ENCODE peak calls at places on chromosome 20, in eight cellular contexts. C, Q, V, E, B, P, D and Z are unnamed samples.
A peak's percentile ranks its signal among the peaks of the same experiment; 100 is the strongest.

GRCh38 chr20:17295151-17295726 is 68.4 kb downstream of the PCSK2 start:
- DNase-seq in E (no peak), P (no peak), V (no peak), C (no peak), D (no peak), Q (no peak), B (no peak), Z (no peak)

GRCh38 chr20:51624157-51624731 is 81.7 kb upstream of the NFATC2 start:
- DNase-seq in E (peak; percentile 50), C (no peak), V (peak; percentile 73), B (peak; percentile 75), D (peak; percentile 42), P (peak; percentile 59), Q (peak; percentile 53), Z (peak; percentile 8)

GRCh38 chr20:44166477-44166876 is 20.5 kb downstream of the JPH2 start:
- DNase-seq in D (no peak), B (peak; percentile 65), V (no peak), P (no peak), Q (peak; percentile 82), E (no peak), C (no peak), Z (no peak)

GRCh38 chr20:23032679-23033078 is 2.4 kb upstream of the SSTR4 start:
- DNase-seq in Q (no peak), D (no peak), E (no peak), B (no peak), C (no peak), V (no peak), P (no peak), Z (no peak)

GRCh38 chr20:58765795-58766194 is 73.2 kb downstream of the NPEPL1 start:
- DNase-seq in D (no peak), E (no peak), Q (no peak), B (no peak), V (no peak), C (no peak), P (no peak), Z (no peak)

GRCh38 chr20:64069614-64070243 is 6.7 kb downstream of the TCEA2 start:
- DNase-seq in D (no peak), P (peak; percentile 62), B (no peak), V (no peak), Q (no peak), E (no peak), C (no peak), Z (no peak)

GRCh38 chr20:39873286-39873685 is 815.8 kb downstream of the MAFB start:
- DNase-seq in P (no peak), B (no peak), C (no peak), Q (no peak), V (no peak), D (no peak), E (no peak), Z (no peak)

GRCh38 chr20:58555078-58555765 is 40.0 kb upstream of the APCDD1L start:
- DNase-seq in C (no peak), B (peak; percentile 22), V (no peak), E (no peak), Q (peak; percentile 71), D (peak; percentile 77), P (no peak), Z (peak; percentile 61)

GRCh38 chr20:19275038-19275629 is 62.7 kb downstream of the SLC24A3 start:
- DNase-seq in P (no peak), E (no peak), Q (no peak), D (no peak), V (no peak), B (no peak), C (no peak), Z (no peak)

GRCh38 chr20:58662142-58662473 is 11.0 kb downstream of the STX16 start:
- DNase-seq in P (no peak), Q (no peak), E (no peak), B (no peak), V (no peak), C (no peak), D (no peak), Z (no peak)

GRCh38 chr20:16014436-16014835 is 558.8 kb downstream of the KIF16B start:
- DNase-seq in D (no peak), P (no peak), Q (no peak), V (no peak), B (no peak), C (no peak), E (no peak), Z (no peak)

GRCh38 chr20:53738945-53739798 is 145.5 kb upstream of the ZNF217 start:
- DNase-seq in E (no peak), V (peak; percentile 42), D (no peak), B (peak; percentile 35), P (no peak), C (no peak), Q (peak; percentile 47), Z (peak; percentile 11)

GRCh38 chr20:58235010-58235409 is 6.6 kb upstream of the ANKRD60 start:
- DNase-seq in B (no peak), D (no peak), V (no peak), P (no peak), E (peak; percentile 13), Q (no peak), C (no peak), Z (no peak)

GRCh38 chr20:955111-955510 is 39.0 kb upstream of the ANGPT4 start:
- DNase-seq in V (no peak), Q (no peak), E (no peak), D (no peak), C (no peak), B (no peak), P (no peak), Z (no peak)

GRCh38 chr20:955656-956055 is 39.5 kb upstream of the ANGPT4 start:
- DNase-seq in V (no peak), C (no peak), Q (no peak), E (no peak), B (no peak), P (no peak), D (no peak), Z (no peak)

GRCh38 chr20:952196-952795 is 36.2 kb upstream of the ANGPT4 start:
- DNase-seq in D (no peak), P (no peak), V (no peak), B (no peak), C (peak; percentile 21), Q (no peak), E (no peak), Z (no peak)

GRCh38 chr20:951384-952169 is 35.4 kb upstream of the ANGPT4 start:
- DNase-seq in C (peak; percentile 30), E (no peak), D (no peak), Q (no peak), P (no peak), B (peak; percentile 19), V (no peak), Z (no peak)

GRCh38 chr20:953742-954141 is 37.6 kb upstream of the ANGPT4 start:
- DNase-seq in V (no peak), C (peak; percentile 38), Q (no peak), E (no peak), P (no peak), B (no peak), D (no peak), Z (peak; percentile 4)
- TF ChIP-seq CTCF in V (peak; percentile 8), C (peak; percentile 6), Q (peak; percentile 34), E (no peak), P (peak; percentile 37), B (peak; percentile 15), D (peak; percentile 50), Z (peak; percentile 46)

DNA sequence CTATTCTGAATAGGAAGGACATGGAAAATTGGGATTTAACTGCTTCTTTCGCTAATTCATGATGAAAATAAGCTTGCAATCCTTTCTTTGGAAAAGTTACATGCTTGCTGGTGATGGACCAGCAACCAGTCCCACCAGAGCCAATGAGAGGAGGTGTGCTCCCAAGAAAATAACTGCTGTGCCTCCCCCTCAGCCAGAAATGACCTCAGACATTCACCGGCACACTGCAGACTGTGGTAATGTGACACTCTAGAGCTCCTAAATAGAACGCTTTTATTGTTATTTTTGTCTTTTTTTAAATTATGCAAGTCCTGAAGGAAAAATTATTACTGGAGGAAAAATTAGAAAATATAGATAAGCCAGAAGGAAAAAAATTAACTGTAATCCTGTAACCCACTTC is 2.6 kb downstream of the PYGB start:
- DNase-seq in Q (no peak), D (no peak), P (no peak), E (peak; percentile 24), C (no peak), B (no peak), V (peak; percentile 3), Z (no peak)
- H3K27ac ChIP-seq in Q (peak overlapping the region; percentile 17), D (peak overlapping the region; percentile 30), P (no peak overlapping the region), E (peak overlapping the region; percentile 92), C (peak overlapping the region; percentile 96), B (no peak overlapping the region), V (no peak overlapping the region), Z (peak overlapping the region; percentile 5)

GRCh38 chr20:62880147-62880934 is 18.7 kb upstream of the TCFL5 start:
- DNase-seq in P (no peak), C (no peak), D (no peak), V (no peak), B (no peak), Q (no peak), E (no peak), Z (no peak)
- H3K4me1 ChIP-seq in P (peaks cover 33% of the 10 kb centered on the region), C (peaks cover 25% of the 10 kb centered on the region), D (peaks cover 14% of the 10 kb centered on the region), V (no peaks in the 10 kb centered on the region), B (peaks cover 6% of the 10 kb centered on the region), Q (no peaks in the 10 kb centered on the region), E (no peaks in the 10 kb centered on the region), Z (no peaks in the 10 kb centered on the region)

DNA sequence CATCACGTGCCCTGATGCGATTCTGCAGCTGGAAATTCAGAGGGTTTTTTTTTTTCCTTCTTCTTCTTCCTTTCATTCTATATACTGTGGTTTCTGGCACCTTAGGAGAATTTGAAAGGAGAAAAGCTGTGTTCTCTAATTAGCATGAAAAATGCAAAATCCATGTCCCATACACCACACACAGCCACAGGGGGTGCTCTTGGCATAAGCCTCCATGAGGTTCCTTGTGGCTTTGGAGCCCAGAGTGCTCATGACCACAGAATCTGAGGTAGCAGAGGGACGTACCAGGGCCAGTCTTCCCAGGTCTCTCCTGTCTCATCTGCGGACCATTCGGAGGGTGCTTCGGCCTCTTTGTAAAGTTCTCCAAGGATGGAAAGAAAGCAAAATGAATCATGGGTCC is 258.4 kb upstream of the CDH4 start:
- DNase-seq in V (peak; percentile 19), D (no peak), Q (peak; percentile 22), C (no peak), B (peak; percentile 33), P (no peak), E (no peak), Z (no peak)
- TF ChIP-seq CTCF in V (peak; percentile 20), D (peak; percentile 45), Q (no peak), C (no peak), B (peak; percentile 36), P (peak; percentile 32), E (no peak), Z (peak; percentile 36)

GRCh38 chr20:50468378-50468798 is 41.8 kb upstream of the PTPN1 start:
- DNase-seq in V (no peak), C (no peak), P (no peak), B (no peak), D (no peak), Q (no peak), E (no peak), Z (no peak)

GRCh38 chr20:50469796-50470195 is 40.4 kb upstream of the PTPN1 start:
- DNase-seq in B (no peak), D (no peak), C (no peak), E (no peak), Q (no peak), P (peak; percentile 44), V (no peak), Z (no peak)

GRCh38 chr20:50471231-50471630 is 39.0 kb upstream of the PTPN1 start:
- DNase-seq in D (no peak), B (no peak), C (no peak), Q (peak; percentile 80), V (no peak), E (no peak), P (no peak), Z (no peak)

GRCh38 chr20:50469324-50469723 is 40.9 kb upstream of the PTPN1 start:
- DNase-seq in E (no peak), C (no peak), D (no peak), P (no peak), B (no peak), V (no peak), Q (no peak), Z (no peak)

GRCh38 chr20:50470249-50470858 is 39.8 kb upstream of the PTPN1 start:
- DNase-seq in D (no peak), B (no peak), Q (no peak), C (no peak), E (no peak), P (no peak), V (no peak), Z (no peak)
- H3K27ac ChIP-seq in D (no peak overlapping the region), B (peak overlapping the region; percentile 7), Q (no peak overlapping the region), C (no peak overlapping the region), E (no peak overlapping the region), P (no peak overlapping the region), V (no peak overlapping the region), Z (no peak overlapping the region)